ENCODE peak calls at places on chromosomes 6 and 20, in ten cellular contexts. One of them, this sample, is unnamed.

GRCh38 chr6:16524380-16524707 is 236.9 kb downstream of the ATXN1 start:
- DNase-seq in WERI-Rb-1: no peak
- DNase-seq in lower lobe of right lung: no peak
- DNase-seq in cardiac muscle cell: no peak
- DNase-seq in colonic mucosa: no peak
- DNase-seq in pancreas: no peak
- DNase-seq in HL-60: no peak
- DNase-seq in tibial nerve: no peak
- DNase-seq in astrocyte of the spinal cord: peak
- DNase-seq in psoas muscle: no peak
- DNase-seq in this sample: peak

GRCh38 chr6:17439243-17439993 is 46.0 kb downstream of the CAP2 start:
- DNase-seq in cardiac muscle cell: no peak
- DNase-seq in pancreas: no peak
- DNase-seq in WERI-Rb-1: no peak
- DNase-seq in tibial nerve: no peak
- DNase-seq in HL-60: no peak
- DNase-seq in lower lobe of right lung: no peak
- DNase-seq in psoas muscle: no peak
- DNase-seq in colonic mucosa: no peak
- DNase-seq in astrocyte of the spinal cord: no peak
- DNase-seq in this sample: no peak

GRCh38 chr20:25547999-25548398 is 37.3 kb downstream of the NINL start:
- DNase-seq in psoas muscle: no peak
- DNase-seq in colonic mucosa: no peak
- DNase-seq in astrocyte of the spinal cord: no peak
- DNase-seq in cardiac muscle cell: no peak
- DNase-seq in HL-60: no peak
- DNase-seq in pancreas: no peak
- DNase-seq in lower lobe of right lung: no peak
- DNase-seq in WERI-Rb-1: no peak
- DNase-seq in tibial nerve: no peak
- DNase-seq in this sample: no peak

GRCh38 chr6:7425808-7426190 is 36.2 kb downstream of the RIOK1 start:
- DNase-seq in HL-60: no peak
- DNase-seq in WERI-Rb-1: no peak
- DNase-seq in cardiac muscle cell: no peak
- DNase-seq in astrocyte of the spinal cord: no peak
- DNase-seq in lower lobe of right lung: no peak
- DNase-seq in pancreas: peak
- DNase-seq in colonic mucosa: no peak
- DNase-seq in psoas muscle: no peak
- DNase-seq in tibial nerve: no peak
- DNase-seq in this sample: no peak

GRCh38 chr6:93341900-93342613 is 77.3 kb downstream of the EPHA7 start:
- DNase-seq in psoas muscle: no peak
- DNase-seq in astrocyte of the spinal cord: no peak
- DNase-seq in cardiac muscle cell: no peak
- DNase-seq in WERI-Rb-1: no peak
- DNase-seq in HL-60: no peak
- DNase-seq in colonic mucosa: no peak
- DNase-seq in pancreas: no peak
- DNase-seq in lower lobe of right lung: no peak
- DNase-seq in tibial nerve: no peak
- DNase-seq in this sample: no peak

GRCh38 chr20:16128538-16129106 is 444.6 kb downstream of the KIF16B start:
- DNase-seq in tibial nerve: no peak
- DNase-seq in WERI-Rb-1: no peak
- DNase-seq in HL-60: no peak
- DNase-seq in psoas muscle: no peak
- DNase-seq in colonic mucosa: no peak
- DNase-seq in astrocyte of the spinal cord: no peak
- DNase-seq in lower lobe of right lung: no peak
- DNase-seq in pancreas: no peak
- DNase-seq in cardiac muscle cell: no peak
- DNase-seq in this sample: no peak

GRCh38 chr6:3392930-3393575 is 63.8 kb downstream of the SLC22A23 start:
- DNase-seq in colonic mucosa: no peak
- DNase-seq in astrocyte of the spinal cord: no peak
- DNase-seq in tibial nerve: no peak
- DNase-seq in pancreas: no peak
- DNase-seq in psoas muscle: no peak
- DNase-seq in lower lobe of right lung: no peak
- DNase-seq in WERI-Rb-1: no peak
- DNase-seq in HL-60: no peak
- DNase-seq in cardiac muscle cell: no peak
- DNase-seq in this sample: no peak

GRCh38 chr6:45560421-45560820 is 182.7 kb upstream of the SUPT3H start:
- DNase-seq in pancreas: no peak
- DNase-seq in astrocyte of the spinal cord: no peak
- DNase-seq in psoas muscle: no peak
- DNase-seq in tibial nerve: no peak
- DNase-seq in cardiac muscle cell: no peak
- DNase-seq in lower lobe of right lung: no peak
- DNase-seq in HL-60: no peak
- DNase-seq in colonic mucosa: no peak
- DNase-seq in WERI-Rb-1: no peak
- DNase-seq in this sample: no peak

GRCh38 chr6:131015630-131016263 is 47.3 kb downstream of the EPB41L2 start:
- DNase-seq in pancreas: no peak
- DNase-seq in lower lobe of right lung: no peak
- DNase-seq in psoas muscle: no peak
- DNase-seq in astrocyte of the spinal cord: peak
- DNase-seq in WERI-Rb-1: no peak
- DNase-seq in colonic mucosa: no peak
- DNase-seq in tibial nerve: peak
- DNase-seq in cardiac muscle cell: no peak
- DNase-seq in HL-60: no peak
- DNase-seq in this sample: peak

GRCh38 chr6:55617272-55617671 is 38.3 kb upstream of the HMGCLL1 start:
- DNase-seq in psoas muscle: no peak
- DNase-seq in lower lobe of right lung: no peak
- DNase-seq in colonic mucosa: peak
- DNase-seq in HL-60: no peak
- DNase-seq in cardiac muscle cell: peak
- DNase-seq in tibial nerve: no peak
- DNase-seq in astrocyte of the spinal cord: peak
- DNase-seq in pancreas: no peak
- DNase-seq in WERI-Rb-1: peak
- DNase-seq in this sample: peak

GRCh38 chr6:127026247-127026646 is 92.2 kb upstream of the RSPO3 start:
- DNase-seq in pancreas: no peak
- DNase-seq in astrocyte of the spinal cord: peak
- DNase-seq in colonic mucosa: no peak
- DNase-seq in tibial nerve: no peak
- DNase-seq in HL-60: no peak
- DNase-seq in WERI-Rb-1: no peak
- DNase-seq in cardiac muscle cell: no peak
- DNase-seq in lower lobe of right lung: no peak
- DNase-seq in psoas muscle: no peak
- DNase-seq in this sample: no peak

GRCh38 chr20:58753929-58754551 is 61.4 kb downstream of the NPEPL1 start:
- DNase-seq in pancreas: no peak
- DNase-seq in WERI-Rb-1: no peak
- DNase-seq in astrocyte of the spinal cord: no peak
- DNase-seq in cardiac muscle cell: no peak
- DNase-seq in tibial nerve: no peak
- DNase-seq in lower lobe of right lung: no peak
- DNase-seq in colonic mucosa: peak
- DNase-seq in psoas muscle: no peak
- DNase-seq in HL-60: no peak
- DNase-seq in this sample: no peak

GRCh38 chr6:148074291-148074690 is 268.3 kb upstream of the SASH1 start:
- DNase-seq in WERI-Rb-1: no peak
- DNase-seq in cardiac muscle cell: no peak
- DNase-seq in tibial nerve: no peak
- DNase-seq in colonic mucosa: no peak
- DNase-seq in lower lobe of right lung: no peak
- DNase-seq in astrocyte of the spinal cord: no peak
- DNase-seq in psoas muscle: no peak
- DNase-seq in HL-60: no peak
- DNase-seq in pancreas: no peak
- DNase-seq in this sample: no peak

GRCh38 chr20:64166712-64167615 is 2.7 kb downstream of the MYT1 start:
- DNase-seq in psoas muscle: no peak
- DNase-seq in lower lobe of right lung: peak
- DNase-seq in colonic mucosa: no peak
- DNase-seq in WERI-Rb-1: no peak
- DNase-seq in tibial nerve: no peak
- DNase-seq in pancreas: peak
- DNase-seq in astrocyte of the spinal cord: no peak
- DNase-seq in HL-60: no peak
- DNase-seq in cardiac muscle cell: peak
- DNase-seq in this sample: no peak

GRCh38 chr6:167479967-167480653 is 155.2 kb downstream of the TTLL2 start:
- DNase-seq in colonic mucosa: no peak
- DNase-seq in WERI-Rb-1: no peak
- DNase-seq in lower lobe of right lung: no peak
- DNase-seq in cardiac muscle cell: no peak
- DNase-seq in astrocyte of the spinal cord: no peak
- DNase-seq in psoas muscle: no peak
- DNase-seq in HL-60: no peak
- DNase-seq in tibial nerve: no peak
- DNase-seq in pancreas: no peak
- DNase-seq in this sample: no peak

GRCh38 chr6:130853555-130854183 is 26.5 kb downstream of the SMLR1 start:
- DNase-seq in psoas muscle: no peak
- DNase-seq in tibial nerve: no peak
- DNase-seq in pancreas: no peak
- DNase-seq in colonic mucosa: no peak
- DNase-seq in cardiac muscle cell: peak
- DNase-seq in lower lobe of right lung: no peak
- DNase-seq in WERI-Rb-1: no peak
- DNase-seq in HL-60: no peak
- DNase-seq in astrocyte of the spinal cord: peak
- DNase-seq in this sample: no peak

DNA sequence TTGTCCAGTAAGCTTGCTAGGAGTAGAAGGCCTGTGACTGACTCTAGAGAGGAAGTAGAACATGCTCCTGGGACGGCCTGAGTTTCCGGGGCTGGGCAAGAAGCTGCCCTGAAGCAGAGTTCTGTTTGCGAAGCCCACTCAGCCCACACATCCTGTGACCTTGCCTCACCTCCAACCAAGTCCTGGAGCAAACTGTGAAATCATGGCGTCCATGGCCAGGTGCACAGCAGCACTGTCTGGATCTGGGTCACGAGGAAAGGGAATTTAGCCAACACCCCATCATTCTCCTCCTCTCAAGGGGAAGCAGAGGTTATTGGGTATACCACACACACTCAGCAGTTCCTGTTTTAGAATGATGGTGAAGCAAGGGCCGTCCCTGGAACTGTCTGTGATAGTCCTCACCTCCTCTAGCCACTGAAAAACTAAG is 87.5 kb downstream of the CRYBG1 start:
- DNase-seq in HL-60: peak
- DNase-seq in colonic mucosa: no peak
- DNase-seq in WERI-Rb-1: no peak
- DNase-seq in pancreas: no peak
- DNase-seq in astrocyte of the spinal cord: no peak
- DNase-seq in tibial nerve: peak
- DNase-seq in lower lobe of right lung: peak
- DNase-seq in cardiac muscle cell: no peak
- DNase-seq in psoas muscle: no peak
- DNase-seq in this sample: no peak
- H3K4me3 ChIP-seq in HL-60: no peak
- H3K4me3 ChIP-seq in colonic mucosa: no peak
- H3K4me3 ChIP-seq in WERI-Rb-1: no peak
- H3K4me3 ChIP-seq in pancreas: no peak
- H3K4me3 ChIP-seq in astrocyte of the spinal cord: no peak
- H3K4me3 ChIP-seq in tibial nerve: no peak
- H3K4me3 ChIP-seq in lower lobe of right lung: no peak
- H3K4me3 ChIP-seq in cardiac muscle cell: no peak
- H3K4me3 ChIP-seq in psoas muscle: no peak
- H3K4me3 ChIP-seq in this sample: no peak

DNA sequence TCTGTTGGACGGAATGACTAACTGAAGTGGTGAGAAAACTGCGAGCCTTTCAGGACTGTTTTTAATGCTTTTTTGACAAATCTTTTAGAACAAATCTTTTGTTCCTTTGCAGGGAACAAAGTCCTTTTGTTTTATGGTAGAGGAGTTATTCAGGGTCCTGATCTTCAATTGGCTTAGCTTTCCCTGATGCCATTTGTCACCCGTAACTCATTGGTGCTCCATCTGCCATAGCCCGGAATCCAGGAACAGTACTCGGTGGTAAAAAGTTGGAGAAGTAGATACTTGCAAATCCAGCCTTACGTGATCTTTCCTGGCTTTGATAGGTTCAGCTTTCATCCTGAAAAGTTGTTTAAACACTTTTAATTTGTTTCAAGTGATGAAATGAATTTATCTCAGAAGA is 162.9 kb downstream of the BCKDHB start:
- DNase-seq in lower lobe of right lung: no peak
- DNase-seq in psoas muscle: no peak
- DNase-seq in colonic mucosa: no peak
- DNase-seq in pancreas: no peak
- DNase-seq in cardiac muscle cell: no peak
- DNase-seq in WERI-Rb-1: no peak
- DNase-seq in HL-60: no peak
- DNase-seq in tibial nerve: no peak
- DNase-seq in astrocyte of the spinal cord: peak
- DNase-seq in this sample: no peak
- TF ChIP-seq CTCF in lower lobe of right lung: no peak
- TF ChIP-seq CTCF in psoas muscle: no peak
- TF ChIP-seq CTCF in colonic mucosa: no peak
- TF ChIP-seq CTCF in pancreas: no peak
- TF ChIP-seq CTCF in cardiac muscle cell: no peak
- TF ChIP-seq CTCF in WERI-Rb-1: no peak
- TF ChIP-seq CTCF in HL-60: no peak
- TF ChIP-seq CTCF in tibial nerve: no peak
- TF ChIP-seq CTCF in astrocyte of the spinal cord: no peak
- TF ChIP-seq CTCF in this sample: no peak

GRCh38 chr20:10280016-10280908 is 61.6 kb downstream of the SNAP25 start:
- DNase-seq in psoas muscle: no peak
- DNase-seq in pancreas: no peak
- DNase-seq in astrocyte of the spinal cord: no peak
- DNase-seq in HL-60: no peak
- DNase-seq in tibial nerve: no peak
- DNase-seq in colonic mucosa: no peak
- DNase-seq in lower lobe of right lung: no peak
- DNase-seq in cardiac muscle cell: no peak
- DNase-seq in WERI-Rb-1: no peak
- DNase-seq in this sample: no peak
- H3K4me3 ChIP-seq in psoas muscle: no peak
- H3K4me3 ChIP-seq in pancreas: no peak
- H3K4me3 ChIP-seq in astrocyte of the spinal cord: no peak
- H3K4me3 ChIP-seq in HL-60: no peak
- H3K4me3 ChIP-seq in tibial nerve: no peak
- H3K4me3 ChIP-seq in colonic mucosa: no peak
- H3K4me3 ChIP-seq in lower lobe of right lung: no peak
- H3K4me3 ChIP-seq in cardiac muscle cell: no peak
- H3K4me3 ChIP-seq in WERI-Rb-1: no peak
- H3K4me3 ChIP-seq in this sample: no peak

DNA sequence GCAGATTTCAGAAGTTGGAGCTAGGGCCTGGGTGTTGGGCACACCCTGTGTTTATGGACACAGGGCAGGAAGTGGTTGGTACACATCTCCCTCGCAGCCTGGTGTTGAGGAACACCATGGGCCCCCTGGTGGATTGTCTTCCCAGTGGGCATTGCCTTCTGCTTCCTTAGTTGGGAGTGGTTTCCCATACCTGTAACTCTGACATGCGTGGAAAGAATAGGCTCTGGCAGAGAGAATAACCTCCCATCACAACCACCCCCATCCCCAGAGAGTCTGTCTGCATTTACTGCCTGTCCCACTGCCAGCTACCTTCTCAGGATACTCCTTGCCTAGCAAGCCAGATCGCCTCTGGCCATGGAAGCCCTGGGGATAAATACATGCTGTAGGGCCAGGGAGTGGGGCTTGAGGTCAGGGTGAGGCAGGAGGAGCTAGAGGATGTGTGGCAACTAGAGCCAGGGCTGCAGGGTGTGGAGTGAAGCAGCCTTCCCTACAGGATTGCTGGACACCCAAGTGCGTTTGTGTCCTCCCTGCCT is 14.7 kb downstream of the LRRC73 start:
- DNase-seq in tibial nerve: no peak
- DNase-seq in cardiac muscle cell: no peak
- DNase-seq in HL-60: no peak
- DNase-seq in pancreas: no peak
- DNase-seq in colonic mucosa: no peak
- DNase-seq in psoas muscle: no peak
- DNase-seq in lower lobe of right lung: no peak
- DNase-seq in astrocyte of the spinal cord: no peak
- DNase-seq in WERI-Rb-1: no peak
- DNase-seq in this sample: no peak
- TF ChIP-seq CTCF in tibial nerve: no peak
- TF ChIP-seq CTCF in cardiac muscle cell: peak
- TF ChIP-seq CTCF in HL-60: no peak
- TF ChIP-seq CTCF in pancreas: no peak
- TF ChIP-seq CTCF in colonic mucosa: no peak
- TF ChIP-seq CTCF in psoas muscle: no peak
- TF ChIP-seq CTCF in lower lobe of right lung: peak
- TF ChIP-seq CTCF in astrocyte of the spinal cord: peak
- TF ChIP-seq CTCF in WERI-Rb-1: peak
- TF ChIP-seq CTCF in this sample: no peak

This sample was measured in astrocyte of the cerebellum.